ENCODE peak calls at places on chromosomes 3 and 15, in ten cellular contexts. Y is LoVo; B is stimulated activated CD4-positive, alpha-beta T cell treated with anti-CD3 and anti-CD28 coated beads, TNF-alpha, amount 100 ng/mL, for 24 hours; I is GM04504; M is HTR-8/SVneo; V is RWPE1; N is myocyte; O is H54; R is right lobe of liver; P is CD8-positive, alpha-beta memory T cell. L is an unnamed sample.

GRCh38 chr15:79930509-79930908 is 33.7 kb upstream of the MTHFS start:
- DNase-seq in Y (no peak), B (no peak), I (no peak), M (no peak), V (no peak), N (no peak), O (no peak), R (no peak), P (no peak), L (no peak)

GRCh38 chr3:11288786-11289637 is 16.8 kb downstream of the ATG7 start:
- DNase-seq in Y (no peak), B (no peak), I (peak; percentile 84), M (peak; percentile 61), V (peak; percentile 67), N (peak; percentile 49), O (peak; percentile 28), R (no peak), P (no peak), L (peak; percentile 97)

GRCh38 chr15:93265046-93265658 is 176.1 kb upstream of the RGMA start:
- DNase-seq in Y (peak; percentile 16), B (no peak), I (no peak), M (no peak), V (no peak), N (no peak), O (no peak), R (no peak), P (no peak), L (peak; percentile 15)

GRCh38 chr3:167808910-167809309 is 73.4 kb downstream of the SERPINI1 start:
- DNase-seq in Y (no peak), B (no peak), I (no peak), M (no peak), V (no peak), N (no peak), O (no peak), R (no peak), P (no peak), L (no peak)

GRCh38 chr3:14980689-14981088 is 33.3 kb downstream of the NR2C2 start:
- DNase-seq in Y (no peak), B (no peak), I (no peak), M (no peak), V (no peak), N (no peak), O (no peak), R (no peak), P (no peak), L (no peak)

GRCh38 chr3:3631114-3631513 is 168.1 kb upstream of the LRRN1 start:
- DNase-seq in Y (no peak), B (no peak), I (no peak), M (no peak), V (no peak), N (no peak), O (no peak), R (no peak), P (no peak), L (peak; percentile 31)

GRCh38 chr15:73231661-73232443 is 136.9 kb downstream of the HCN4 start:
- DNase-seq in Y (no peak), B (no peak), I (no peak), M (no peak), V (no peak), N (no peak), O (no peak), R (no peak), P (no peak), L (peak; percentile 3)

GRCh38 chr15:31254431-31255175 is 72.0 kb upstream of the KLF13 start:
- DNase-seq in Y (peak; percentile 86), B (no peak), I (peak; percentile 63), M (peak; percentile 38), V (no peak), N (peak; percentile 66), O (no peak), R (peak; percentile 7), P (no peak), L (peak; percentile 33)

GRCh38 chr3:124965413-124965812 is 30.9 kb upstream of the MUC13 start:
- DNase-seq in Y (no peak), B (no peak), I (no peak), M (no peak), V (no peak), N (no peak), O (no peak), R (no peak), P (no peak), L (no peak)

GRCh38 chr3:33758874-33759273 is 39.6 kb upstream of the PDCD6IP start:
- DNase-seq in Y (no peak), B (no peak), I (peak; percentile 42), M (no peak), V (peak; percentile 37), N (peak; percentile 3), O (no peak), R (no peak), P (no peak), L (peak; percentile 14)

GRCh38 chr3:100032262-100032661 is 82.0 kb downstream of the FILIP1L start:
- DNase-seq in Y (no peak), B (no peak), I (no peak), M (no peak), V (no peak), N (peak; percentile 73), O (no peak), R (no peak), P (no peak), L (peak; percentile 98)

GRCh38 chr15:63381301-63382192 is at the start of gene CA12:
- DNase-seq in Y (peak; percentile 52), B (no peak), I (no peak), M (peak; percentile 31), V (peak; percentile 46), N (no peak), O (no peak), R (peak; percentile 60), P (no peak), L (peak; percentile 55)

GRCh38 chr3:182028081-182028480 is 316.4 kb downstream of the SOX2 start:
- DNase-seq in Y (no peak), B (no peak), I (no peak), M (no peak), V (no peak), N (peak; percentile 1), O (no peak), R (no peak), P (no peak), L (peak; percentile 6)

GRCh38 chr3:108976058-108976457 is 22.4 kb upstream of the GUCA1C start:
- DNase-seq in Y (no peak), B (no peak), I (no peak), M (no peak), V (no peak), N (no peak), O (no peak), R (no peak), P (no peak), L (no peak)

GRCh38 chr15:57769266-57769665 is 62.8 kb downstream of the POLR2M start:
- DNase-seq in Y (no peak), B (no peak), I (peak; percentile 80), M (no peak), V (no peak), N (peak; percentile 93), O (no peak), R (no peak), P (no peak), L (no peak)

L was measured in iris pigment epithelial cell.